ENCODE peak calls at places on chromosomes 3 and 15, in eight cellular contexts. R, T, Y, N, E, Z, D and C are unnamed samples.

GRCh38 chr3:188776447-188776846 is 395.3 kb upstream of the TPRG1 start:
- DNase-seq in R (no peak), T (peak; percentile 74), Y (peak; percentile 42), N (no peak), E (no peak), Z (no peak), D (peak; percentile 21), C (peak; percentile 42)

GRCh38 chr15:45351229-45351628 is 27.1 kb downstream of the GATM start:
- DNase-seq in R (no peak), T (no peak), Y (no peak), N (no peak), E (no peak), Z (no peak), D (no peak), C (peak; percentile 4)

GRCh38 chr3:29889230-29889629 is 608.4 kb downstream of the RBMS3 start:
- DNase-seq in R (no peak), T (no peak), Y (no peak), N (no peak), E (no peak), Z (no peak), D (peak; percentile 67), C (peak; percentile 47)

GRCh38 chr3:195543642-195544536 is 764 bp upstream of the PPP1R2 start:
- DNase-seq in R (peak; percentile 24), T (no peak), Y (peak; percentile 55), N (peak; percentile 73), E (no peak), Z (no peak), D (no peak), C (no peak)

GRCh38 chr15:91124155-91124554 is 24.1 kb downstream of the SV2B start:
- DNase-seq in R (no peak), T (no peak), Y (no peak), N (no peak), E (no peak), Z (no peak), D (no peak), C (no peak)

GRCh38 chr3:197355713-197356112 is 57.3 kb upstream of the DLG1 start:
- DNase-seq in R (no peak), T (no peak), Y (no peak), N (peak; percentile 87), E (no peak), Z (no peak), D (no peak), C (no peak)

GRCh38 chr15:89105147-89105546 is 16.9 kb downstream of the ABHD2 start:
- DNase-seq in R (no peak), T (peak; percentile 90), Y (no peak), N (peak; percentile 45), E (peak; percentile 87), Z (no peak), D (peak; percentile 99), C (peak; percentile 95)

GRCh38 chr3:32313723-32314473 is 75.4 kb downstream of the CMTM8 start:
- DNase-seq in R (no peak), T (peak; percentile 52), Y (no peak), N (no peak), E (peak; percentile 27), Z (no peak), D (peak; percentile 3), C (peak; percentile 28)

GRCh38 chr3:135056084-135056730 is 261.1 kb downstream of the EPHB1 start:
- DNase-seq in R (no peak), T (no peak), Y (no peak), N (no peak), E (no peak), Z (no peak), D (no peak), C (no peak)

GRCh38 chr3:123728014-123728413 is 143.2 kb upstream of the HACD2 start:
- DNase-seq in R (no peak), T (no peak), Y (no peak), N (no peak), E (peak; percentile 55), Z (no peak), D (peak; percentile 41), C (peak; percentile 70)

GRCh38 chr3:121758727-121759450 is 9.3 kb upstream of the GOLGB1 start:
- DNase-seq in R (no peak), T (no peak), Y (no peak), N (no peak), E (no peak), Z (no peak), D (peak; percentile 38), C (no peak)

GRCh38 chr3:103899328-103899727 is 1464.5 kb downstream of the ZPLD1 start:
- DNase-seq in R (no peak), T (no peak), Y (no peak), N (no peak), E (no peak), Z (no peak), D (no peak), C (no peak)

GRCh38 chr15:68691667-68692066 is 112.9 kb downstream of the CORO2B start:
- DNase-seq in R (no peak), T (no peak), Y (no peak), N (peak; percentile 10), E (peak; percentile 19), Z (peak; percentile 76), D (no peak), C (no peak)

GRCh38 chr3:11845661-11846060 is 1.0 kb downstream of the TAMM41 start:
- DNase-seq in R (no peak), T (no peak), Y (no peak), N (no peak), E (no peak), Z (no peak), D (no peak), C (no peak)

GRCh38 chr3:140756240-140757016 is 78.6 kb downstream of the TRIM42 start:
- DNase-seq in R (no peak), T (no peak), Y (no peak), N (no peak), E (no peak), Z (no peak), D (no peak), C (no peak)

GRCh38 chr3:61802772-61803171 is 241.4 kb downstream of the PTPRG start:
- DNase-seq in R (no peak), T (no peak), Y (no peak), N (no peak), E (no peak), Z (no peak), D (no peak), C (no peak)

GRCh38 chr3:11699083-11699427 is 55.3 kb upstream of the VGLL4 start:
- DNase-seq in R (no peak), T (no peak), Y (no peak), N (no peak), E (peak; percentile 7), Z (no peak), D (peak; percentile 61), C (peak; percentile 39)

GRCh38 chr3:196639517-196640500 is at the start of gene NRROS:
- DNase-seq in R (peak; percentile 30), T (peak; percentile 55), Y (peak; percentile 75), N (no peak), E (peak; percentile 30), Z (peak; percentile 72), D (peak; percentile 38), C (peak; percentile 64)

GRCh38 chr15:61467823-61468222 is 238.7 kb upstream of the RORA start:
- DNase-seq in R (no peak), T (no peak), Y (no peak), N (no peak), E (no peak), Z (no peak), D (no peak), C (no peak)

GRCh38 chr3:113295463-113295862 is 84.1 kb downstream of the BOC start:
- DNase-seq in R (no peak), T (no peak), Y (no peak), N (no peak), E (no peak), Z (no peak), D (no peak), C (no peak)

GRCh38 chr3:45906681-45907220 is 20.4 kb downstream of the CCR9 start:
- DNase-seq in R (no peak), T (peak; percentile 24), Y (peak; percentile 43), N (peak; percentile 8), E (peak; percentile 61), Z (peak; percentile 42), D (peak; percentile 84), C (peak; percentile 67)

GRCh38 chr15:67077641-67078215 is 12.3 kb downstream of the SMAD3 start:
- DNase-seq in R (no peak), T (no peak), Y (no peak), N (no peak), E (no peak), Z (no peak), D (no peak), C (no peak)
- H3K9ac ChIP-seq in R (no peak overlapping the region), T (no peak overlapping the region), Y (no peak overlapping the region), N (no peak overlapping the region), E (no peak overlapping the region), Z (no peak overlapping the region), D (peak overlapping the region; percentile 6), C (no peak overlapping the region)

DNA sequence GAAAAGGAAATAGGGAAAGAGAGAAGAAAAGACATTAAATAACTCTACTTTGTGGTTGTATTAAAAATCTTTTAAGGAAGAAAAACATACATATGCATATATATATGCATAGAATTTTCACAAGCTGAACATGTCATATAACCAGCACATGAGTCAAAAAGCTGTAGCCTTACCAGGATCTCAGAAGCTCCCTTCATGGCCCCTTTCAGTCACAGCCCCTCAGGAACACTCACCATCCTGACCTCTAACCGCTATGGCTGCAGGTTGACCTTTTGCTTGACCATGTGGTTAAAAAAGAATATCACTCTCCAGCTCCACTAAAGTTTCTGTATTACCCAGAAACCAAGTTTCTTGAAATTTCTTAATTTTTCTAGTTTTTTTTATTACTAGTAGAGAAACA is 103.4 kb downstream of the CHST2 start:
- DNase-seq in R (no peak), T (no peak), Y (no peak), N (no peak), E (no peak), Z (no peak), D (no peak), C (no peak)
- H3K27me3 ChIP-seq in R (no peaks in the 10 kb centered on the region), T (no peaks in the 10 kb centered on the region), Y (no peaks in the 10 kb centered on the region), N (no peaks in the 10 kb centered on the region), E (no peaks in the 10 kb centered on the region), Z (no peaks in the 10 kb centered on the region), D (no peaks in the 10 kb centered on the region), C (no peaks in the 10 kb centered on the region)

DNA sequence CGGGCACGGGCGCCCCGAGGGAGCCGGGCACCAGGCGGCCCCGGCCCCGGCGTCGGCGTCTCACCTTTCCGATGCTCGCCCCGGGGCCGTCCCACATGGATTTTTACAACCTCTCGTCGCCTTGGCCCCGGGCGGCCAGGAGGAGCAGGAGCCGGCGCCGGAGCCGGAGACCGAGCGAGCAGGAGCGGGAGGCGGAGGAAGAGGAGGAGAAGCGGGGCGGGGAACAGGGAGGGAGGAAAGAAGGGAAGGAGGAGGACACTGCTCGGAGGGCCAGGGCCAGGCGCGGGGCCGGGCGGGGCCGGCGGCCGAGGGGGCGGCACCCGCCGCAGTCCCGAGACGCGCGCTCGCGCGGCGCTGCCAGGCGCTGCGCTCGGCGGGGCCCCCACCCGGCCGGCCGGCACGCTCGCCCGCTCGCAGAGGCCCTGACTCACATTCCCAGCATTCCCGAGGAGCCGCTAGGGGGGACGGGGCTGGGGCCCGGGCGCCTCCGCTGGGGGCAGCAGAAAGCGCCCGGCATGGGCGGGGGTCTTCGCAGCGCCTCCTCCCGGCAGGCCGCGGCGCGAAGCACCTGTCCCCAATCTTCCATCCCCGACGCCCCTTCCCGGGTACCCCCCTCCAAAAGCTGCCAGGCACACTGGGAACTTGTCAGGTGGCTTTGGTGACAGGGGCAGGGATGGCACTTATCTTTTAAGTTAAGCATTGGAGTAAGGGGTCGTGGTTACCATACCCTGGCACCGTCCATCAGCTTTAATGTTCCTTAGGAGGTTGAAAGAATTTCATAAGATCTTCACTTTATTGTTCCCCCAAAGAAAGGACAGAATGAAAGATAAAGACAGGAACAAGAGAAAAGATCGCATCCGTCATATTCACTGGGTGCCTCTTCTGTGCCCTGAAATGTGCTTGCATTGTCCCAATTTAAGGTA is at the start of gene ERC2:
- DNase-seq in R (peak; percentile 78), T (peak; percentile 68), Y (peak; percentile 97), N (peak; percentile 34), E (peak; percentile 29), Z (peak; percentile 92), D (no peak), C (peak; percentile 38)
- H3K4me3 ChIP-seq in R (peak within 1 kb of the TSS; percentile 88), T (peak within 1 kb of the TSS; percentile 94), Y (peak within 1 kb of the TSS; percentile 82), N (peak within 1 kb of the TSS; percentile 57), E (peak within 1 kb of the TSS; percentile 70), Z (peak within 1 kb of the TSS; percentile 64), D (peak within 1 kb of the TSS; percentile 26), C (peak within 1 kb of the TSS; percentile 61)

GRCh38 chr3:9552252-9552999 is 1.2 kb downstream of the LHFPL4 start:
- DNase-seq in R (peak; percentile 81), T (peak; percentile 45), Y (peak; percentile 92), N (no peak), E (peak; percentile 53), Z (peak; percentile 91), D (peak; percentile 41), C (peak; percentile 43)
- H3K9ac ChIP-seq in R (no peak overlapping the region), T (no peak overlapping the region), Y (no peak overlapping the region), N (no peak overlapping the region), E (no peak overlapping the region), Z (no peak overlapping the region), D (no peak overlapping the region), C (no peak overlapping the region)